ENCODE peak calls at places on chromosomes 4 and X, in five cellular contexts. N is tibial artery, Q is NCI-H1105, R is astrocyte of the spinal cord, I is T-helper 17 cell. Y is an unnamed sample.
A peak's percentile ranks its signal among the peaks of the same experiment; 100 is the strongest.

GRCh38 chrX:19121898-19122640 is at the start of gene ADGRG2:
- DNase-seq in N (peak; percentile 66), Q (peak; percentile 25), R (peak; percentile 6), I (no peak), Y (no peak)

GRCh38 chrX:2391869-2392606 is 108.7 kb downstream of the DHRSX start:
- DNase-seq in N (no peak), Q (no peak), R (peak; percentile 89), I (no peak), Y (no peak)

GRCh38 chr4:80202784-80203553 is 5.7 kb downstream of the PRDM8 start:
- DNase-seq in N (no peak), Q (peak; percentile 22), R (no peak), I (peak; percentile 40), Y (no peak)

GRCh38 chr4:42078184-42078801 is 74.2 kb downstream of the BEND4 start:
- DNase-seq in N (no peak), Q (no peak), R (no peak), I (no peak), Y (no peak)

GRCh38 chrX:30023451-30023850 is 191.9 kb upstream of the MAGEB2 start:
- DNase-seq in N (no peak), Q (no peak), R (no peak), I (no peak), Y (no peak)

GRCh38 chr4:144666539-144667175 is 20.7 kb downstream of the HHIP start:
- DNase-seq in N (no peak), Q (no peak), R (peak; percentile 78), I (no peak), Y (no peak)

GRCh38 chrX:34338046-34338445 is 205.9 kb upstream of the FAM47A start:
- DNase-seq in N (no peak), Q (no peak), R (no peak), I (no peak), Y (no peak)

GRCh38 chrX:154419688-154420401 is 8.5 kb downstream of the TAFAZZIN start:
- DNase-seq in N (no peak), Q (peak; percentile 92), R (no peak), I (no peak), Y (no peak)

GRCh38 chr4:52248836-52249235 is 197.7 kb downstream of the SPATA18 start:
- DNase-seq in N (no peak), Q (no peak), R (no peak), I (no peak), Y (no peak)

GRCh38 chr4:6926681-6927478 is 17.3 kb downstream of the TBC1D14 start:
- DNase-seq in N (no peak), Q (no peak), R (no peak), I (peak; percentile 67), Y (peak; percentile 60)

GRCh38 chr4:39410415-39410814 is 3.7 kb downstream of the KLB start:
- DNase-seq in N (no peak), Q (no peak), R (no peak), I (no peak), Y (no peak)

GRCh38 chr4:8201341-8201781 is 2.3 kb downstream of the SH3TC1 start:
- DNase-seq in N (no peak), Q (no peak), R (no peak), I (peak; percentile 34), Y (no peak)

GRCh38 chrX:81390244-81390643 is 188.3 kb downstream of the SH3BGRL start:
- DNase-seq in N (no peak), Q (no peak), R (no peak), I (no peak), Y (no peak)

GRCh38 chr4:78370625-78371372 is 180.8 kb upstream of the ANXA3 start:
- DNase-seq in N (no peak), Q (no peak), R (no peak), I (no peak), Y (no peak)

GRCh38 chrX:73581002-73581628 is 18.1 kb downstream of the CHIC1 start:
- DNase-seq in N (no peak), Q (no peak), R (peak; percentile 0), I (no peak), Y (no peak)

GRCh38 chr4:177964693-177965168 is 522.5 kb upstream of the AGA start:
- DNase-seq in N (no peak), Q (no peak), R (no peak), I (no peak), Y (no peak)

GRCh38 chrX:132023117-132023895 is at the start of gene STK26:
- DNase-seq in N (peak; percentile 85), Q (peak; percentile 42), R (peak; percentile 44), I (peak; percentile 68), Y (no peak)

GRCh38 chrX:117038918-117039440 is 576.2 kb upstream of the CT83 start:
- DNase-seq in N (no peak), Q (no peak), R (no peak), I (no peak), Y (no peak)

GRCh38 chr4:123495530-123495929 is 98.9 kb downstream of the SPRY1 start:
- DNase-seq in N (no peak), Q (no peak), R (no peak), I (no peak), Y (no peak)

GRCh38 chrX:102651968-102652744 is 873 bp downstream of the GPRASP1 start:
- DNase-seq in N (peak; percentile 69), Q (peak; percentile 11), R (peak; percentile 28), I (peak; percentile 24), Y (peak; percentile 73)

GRCh38 chr4:126268106-126268505 is 953.4 kb downstream of the FAT4 start:
- DNase-seq in N (no peak), Q (no peak), R (no peak), I (no peak), Y (no peak)

GRCh38 chr4:163566257-163566656 is 71.8 kb downstream of the TMA16 start:
- DNase-seq in N (no peak), Q (no peak), R (no peak), I (no peak), Y (no peak)

GRCh38 chr4:137755033-137755471 is 222.8 kb upstream of the PCDH18 start:
- DNase-seq in N (no peak), Q (no peak), R (peak; percentile 52), I (no peak), Y (no peak)

GRCh38 chrX:40964633-40965586 is 120.3 kb upstream of the USP9X start:
- DNase-seq in N (no peak), Q (no peak), R (no peak), I (no peak), Y (no peak)

GRCh38 chrX:140762061-140762460 is 52.5 kb downstream of the LINC00632 start:
- DNase-seq in N (no peak), Q (peak; percentile 8), R (peak; percentile 68), I (no peak), Y (peak; percentile 5)

GRCh38 chr4:119627267-119628190 is 1.1 kb downstream of the PDE5A start:
- DNase-seq in N (peak; percentile 91), Q (peak; percentile 42), R (peak; percentile 77), I (peak; percentile 35), Y (no peak)

GRCh38 chrX:139776614-139777013 is 68.6 kb upstream of the MCF2 start:
- DNase-seq in N (no peak), Q (no peak), R (no peak), I (no peak), Y (no peak)

GRCh38 chr4:142331132-142331531 is 515.0 kb downstream of the INPP4B start:
- DNase-seq in N (no peak), Q (no peak), R (no peak), I (no peak), Y (no peak)

GRCh38 chr4:121307441-121308327 is 73.1 kb downstream of the QRFPR start:
- DNase-seq in N (no peak), Q (peak; percentile 6), R (peak; percentile 65), I (no peak), Y (no peak)

GRCh38 chr4:128471576-128471975 is 184.0 kb upstream of the PGRMC2 start:
- DNase-seq in N (no peak), Q (no peak), R (no peak), I (no peak), Y (no peak)

GRCh38 chr4:76535603-76536380 is 100.8 kb downstream of the SHROOM3 start:
- DNase-seq in N (no peak), Q (peak; percentile 36), R (peak; percentile 59), I (no peak), Y (peak; percentile 54)